ENCODE peak calls at places on chromosomes 12 and 14, in five cellular contexts. L, M, N, T and C are unnamed samples.
A peak's percentile ranks its signal among the peaks of the same experiment; 100 is the strongest.

GRCh38 chr12:102629262-102629888 is 149.0 kb upstream of the IGF1 start:
- DNase-seq in T (no peak), M (no peak), N (no peak), L (no peak), C (no peak)

GRCh38 chr12:50633950-50634349 is 129.2 kb downstream of the DIP2B start:
- DNase-seq in L (no peak), T (peak; percentile 56), N (peak; percentile 72), M (no peak), C (no peak)

GRCh38 chr12:80917651-80918050 is 20.1 kb downstream of the LIN7A start:
- DNase-seq in L (no peak), N (no peak), M (no peak), T (no peak), C (no peak)

GRCh38 chr12:117134059-117134458 is 34.8 kb upstream of the TESC start:
- DNase-seq in N (no peak), M (no peak), T (peak; percentile 65), L (no peak), C (no peak)

GRCh38 chr14:30966415-30967363 is 58.8 kb upstream of the AP4S1 start:
- DNase-seq in L (no peak), T (no peak), M (no peak), N (no peak), C (no peak)

GRCh38 chr14:102622262-102622885 is 29.9 kb downstream of the RCOR1 start:
- DNase-seq in L (no peak), T (no peak), N (no peak), M (no peak), C (no peak)

GRCh38 chr12:48952691-48953090 is 4.6 kb downstream of the ARF3 start:
- DNase-seq in N (no peak), L (no peak), M (no peak), T (no peak), C (no peak)

GRCh38 chr12:70925542-70925941 is 5.0 kb upstream of the PTPRR start:
- DNase-seq in T (no peak), L (no peak), N (no peak), M (no peak), C (no peak)

GRCh38 chr12:128737292-128737966 is 86.3 kb downstream of the SLC15A4 start:
- DNase-seq in M (no peak), T (no peak), N (no peak), L (no peak), C (no peak)

GRCh38 chr14:68283378-68284123 is 464.0 kb downstream of the RAD51B start:
- DNase-seq in L (no peak), N (no peak), T (no peak), M (no peak), C (no peak)

GRCh38 chr12:11969437-11970154 is 101.1 kb upstream of the BCL2L14 start:
- DNase-seq in N (no peak), M (no peak), L (no peak), T (no peak), C (no peak)

GRCh38 chr12:19382563-19382962 is 56.7 kb upstream of the AEBP2 start:
- DNase-seq in L (no peak), N (no peak), T (no peak), M (no peak), C (no peak)
- H3K4me3 ChIP-seq in L (no peak overlapping the region), N (no peak overlapping the region), T (no peak overlapping the region), M (no peak overlapping the region), C (no peak overlapping the region)

GRCh38 chr12:122825773-122826724 is 9.2 kb upstream of the HIP1R start:
- DNase-seq in M (no peak), N (no peak), L (no peak), T (no peak), C (no peak)
- H3K4me3 ChIP-seq in M (peak overlapping the region; percentile 37), N (peak overlapping the region; percentile 45), L (peak overlapping the region; percentile 32), T (peak overlapping the region; percentile 27), C (peak overlapping the region; percentile 44)

GRCh38 chr12:15590180-15590826 is 198.9 kb downstream of the EPS8 start:
- DNase-seq in L (no peak), M (peak; percentile 52), T (peak; percentile 34), N (peak; percentile 89), C (peak; percentile 76)
- H3K4me3 ChIP-seq in L (peak overlapping the region; percentile 29), M (peak overlapping the region; percentile 21), T (peak overlapping the region; percentile 22), N (peak overlapping the region; percentile 47), C (peak overlapping the region; percentile 41)

DNA sequence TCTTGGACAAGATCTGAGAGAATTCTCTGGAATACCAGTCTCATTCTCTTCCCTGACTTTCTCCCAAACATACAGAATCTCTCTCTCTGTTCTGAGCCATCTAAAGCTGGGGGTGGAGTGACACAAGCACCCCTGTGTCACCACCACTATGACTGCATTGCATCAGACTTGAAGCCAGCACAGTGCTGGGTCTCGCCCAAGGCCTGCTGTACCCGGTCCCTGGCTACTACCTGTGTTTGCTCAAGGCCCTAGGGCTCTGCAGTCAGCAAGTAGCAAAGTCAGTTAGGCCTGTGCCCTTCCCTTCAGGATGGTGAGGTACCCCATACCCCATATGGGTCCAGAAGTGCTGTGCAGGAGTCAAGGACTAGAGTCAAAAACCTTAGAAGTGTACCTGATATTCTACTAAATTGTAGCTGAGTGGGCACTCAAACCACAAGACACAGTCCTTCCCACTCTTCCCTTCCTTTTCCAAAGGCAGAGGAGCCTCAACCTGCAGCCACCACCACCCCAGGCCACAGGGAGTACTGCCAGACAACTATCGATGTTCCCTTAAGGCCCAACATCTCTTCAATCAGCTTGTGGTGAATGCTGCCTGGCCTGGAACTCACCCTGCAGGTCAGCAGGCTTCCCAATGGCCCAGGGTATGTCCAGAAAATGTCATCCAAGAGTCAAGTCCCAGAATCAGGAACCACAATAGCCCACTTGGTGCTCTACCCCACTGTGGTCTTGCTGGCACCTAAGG is 21.2 kb upstream of the RDH16 start:
- DNase-seq in T (no peak), M (no peak), N (no peak), L (no peak), C (no peak)
- H3K4me3 ChIP-seq in T (no peak overlapping the region), M (no peak overlapping the region), N (no peak overlapping the region), L (no peak overlapping the region), C (no peak overlapping the region)